ENCODE peak calls at places on chromosomes 5 and 9, in four cellular contexts. T, R, C and A are unnamed samples.

GRCh38 chr5:77321793-77322394 is 111.4 kb downstream of the PDE8B start:
- DNase-seq in T (no peak), R (no peak), C (no peak), A (no peak)

GRCh38 chr9:137280478-137281344 is 3.2 kb downstream of the TOR4A start:
- DNase-seq in T (no peak), R (no peak), C (no peak), A (no peak)

GRCh38 chr5:153523831-153524230 is 33.4 kb downstream of the GRIA1 start:
- DNase-seq in T (no peak), R (peak), C (peak), A (no peak)

GRCh38 chr5:168366124-168366523 is 74.7 kb downstream of the WWC1 start:
- DNase-seq in T (no peak), R (peak), C (peak), A (peak)

GRCh38 chr9:14866200-14866749 is 44.0 kb downstream of the FREM1 start:
- DNase-seq in T (no peak), R (no peak), C (no peak), A (no peak)

GRCh38 chr9:17394868-17395488 is 183.9 kb upstream of the SH3GL2 start:
- DNase-seq in T (no peak), R (no peak), C (no peak), A (no peak)

GRCh38 chr5:58921106-58921505 is 338.2 kb downstream of the RAB3C start:
- DNase-seq in T (no peak), R (no peak), C (no peak), A (no peak)

GRCh38 chr9:113603773-113604172 is 140.2 kb downstream of the RGS3 start:
- DNase-seq in T (no peak), R (no peak), C (no peak), A (no peak)

GRCh38 chr5:69531010-69531785 is 28.8 kb upstream of the GTF2H2C start:
- DNase-seq in T (no peak), R (no peak), C (no peak), A (no peak)

GRCh38 chr9:10095208-10095607 is 517.6 kb downstream of the PTPRD start:
- DNase-seq in T (no peak), R (no peak), C (no peak), A (no peak)

GRCh38 chr5:170880084-170880483 is 18.3 kb downstream of the RANBP17 start:
- DNase-seq in T (no peak), R (no peak), C (no peak), A (no peak)

GRCh38 chr5:38809388-38810359 is 36.1 kb upstream of the OSMR start:
- DNase-seq in T (peak), R (peak), C (no peak), A (peak)

GRCh38 chr5:41650131-41650530 is 139.7 kb upstream of the PLCXD3 start:
- DNase-seq in T (no peak), R (no peak), C (no peak), A (no peak)

GRCh38 chr5:143843461-143843860 is 31.5 kb downstream of the HMHB1 start:
- DNase-seq in T (no peak), R (no peak), C (no peak), A (no peak)

GRCh38 chr5:172705576-172706084 is 64.6 kb downstream of the NEURL1B start:
- DNase-seq in T (no peak), R (no peak), C (no peak), A (no peak)

GRCh38 chr5:180358179-180358578 is 5.0 kb upstream of the GFPT2 start:
- DNase-seq in T (no peak), R (no peak), C (no peak), A (no peak)

GRCh38 chr9:72477862-72478564 is 43.4 kb upstream of the TMC1 start:
- DNase-seq in T (no peak), R (peak), C (peak), A (peak)

GRCh38 chr9:127905788-127906191 is 6.4 kb upstream of the ST6GALNAC6 start:
- DNase-seq in T (no peak), R (no peak), C (no peak), A (no peak)

GRCh38 chr5:33411498-33411897 is 29.3 kb upstream of the TARS1 start:
- DNase-seq in T (no peak), R (no peak), C (no peak), A (no peak)